ENCODE peak calls at places on chromosome 22, in eight cellular contexts. W is activated naive CD4-positive, alpha-beta T cell; F is stromal cell of bone marrow; A is AG08396; Z is coronary artery; Q is activated CD4-positive, alpha-beta T cell treated with anti-CD3 and anti-CD28 coated beads for 24 hours; C is cardiac muscle cell; P is KBM-7. S is an unnamed sample.

GRCh38 chr22:19178065-19178658 is 374 bp downstream of the SLC25A1 start:
- DNase-seq in A (peak), P (peak), Q (peak), W (peak), Z (peak), C (peak), F (no peak), S (no peak)

GRCh38 chr22:50715776-50716175 is 22.2 kb upstream of the ACR start:
- DNase-seq in P (no peak), Q (no peak), Z (no peak), A (no peak), W (no peak), C (no peak), F (no peak), S (no peak)

GRCh38 chr22:19786959-19787848 is 26.6 kb downstream of the TBX1 start:
- DNase-seq in Z (no peak), P (no peak), W (no peak), A (no peak), C (no peak), Q (no peak), F (no peak), S (no peak)

GRCh38 chr22:36860017-36860416 is 789 bp upstream of the NCF4 start:
- DNase-seq in F (no peak), C (no peak), Z (no peak), W (no peak), Q (no peak), A (no peak), P (no peak), S (no peak)

GRCh38 chr22:43967069-43967468 is 11.8 kb downstream of the SAMM50 start:
- DNase-seq in Z (peak), A (no peak), Q (no peak), F (no peak), C (no peak), W (no peak), P (no peak), S (no peak)

GRCh38 chr22:35299217-35299716 is 427 bp upstream of the TOM1 start:
- DNase-seq in W (peak), P (no peak), Z (no peak), F (no peak), A (no peak), C (no peak), Q (no peak), S (no peak)

GRCh38 chr22:46280999-46281623 is 13.3 kb downstream of the TTC38 start:
- DNase-seq in P (no peak), W (no peak), C (no peak), F (no peak), Z (no peak), A (no peak), Q (no peak), S (peak)

GRCh38 chr22:21816787-21817496 is 50.5 kb downstream of the MAPK1 start:
- DNase-seq in F (peak), C (no peak), W (no peak), Z (no peak), Q (peak), A (peak), P (peak), S (peak)

GRCh38 chr22:39943366-39943765 is 16.8 kb upstream of the TMA7B start:
- DNase-seq in P (no peak), Z (no peak), W (peak), F (no peak), C (peak), A (no peak), Q (no peak), S (no peak)

GRCh38 chr22:27799334-27800249 is 2.0 kb downstream of the MN1 start:
- DNase-seq in W (no peak), F (no peak), A (peak), P (no peak), Q (no peak), C (peak), Z (no peak), S (no peak)

GRCh38 chr22:17138451-17139042 is 17.4 kb upstream of the TMEM121B start:
- DNase-seq in Q (no peak), A (no peak), F (no peak), Z (no peak), C (peak), P (no peak), W (no peak), S (no peak)

GRCh38 chr22:37229012-37229804 is 14.9 kb downstream of the RAC2 start:
- DNase-seq in W (no peak), C (no peak), F (peak), Z (no peak), Q (no peak), P (no peak), A (peak), S (no peak)

GRCh38 chr22:22941831-22942510 is 54.4 kb downstream of the IGLL5 start:
- DNase-seq in C (no peak), Q (no peak), Z (peak), A (no peak), P (no peak), F (no peak), W (no peak), S (peak)

GRCh38 chr22:50310209-50310722 is 2.8 kb upstream of the PLXNB2 start:
- DNase-seq in A (no peak), F (no peak), W (no peak), Q (no peak), P (no peak), Z (no peak), C (no peak), S (no peak)

GRCh38 chr22:50190182-50190951 is 4.7 kb downstream of the TRABD start:
- DNase-seq in Q (peak), C (peak), Z (no peak), P (peak), A (peak), F (no peak), W (peak), S (peak)

GRCh38 chr22:46026907-46027218 is 49.9 kb upstream of the WNT7B start:
- DNase-seq in F (no peak), Z (no peak), A (no peak), W (no peak), C (no peak), Q (no peak), P (no peak), S (no peak)

GRCh38 chr22:43047605-43048004 is 32.7 kb upstream of the PACSIN2 start:
- DNase-seq in W (no peak), Z (no peak), Q (no peak), P (no peak), A (no peak), C (no peak), F (no peak), S (no peak)

GRCh38 chr22:38788417-38788816 is 5.5 kb downstream of the DNAL4 start:
- DNase-seq in Q (no peak), W (no peak), P (no peak), C (peak), F (peak), A (peak), Z (no peak), S (no peak)

GRCh38 chr22:30150212-30150611 is 69.9 kb downstream of the HORMAD2 start:
- DNase-seq in P (peak), F (no peak), W (no peak), Z (no peak), A (no peak), Q (no peak), C (no peak), S (no peak)

GRCh38 chr22:17781319-17782031 is 7.2 kb upstream of the BID start:
- DNase-seq in C (no peak), Q (peak), F (peak), Z (no peak), P (no peak), W (no peak), A (peak), S (peak)

GRCh38 chr22:46444390-46444854 is 93.0 kb downstream of the CELSR1 start:
- DNase-seq in Z (no peak), P (no peak), Q (no peak), C (no peak), W (no peak), F (no peak), A (no peak), S (no peak)

GRCh38 chr22:23147632-23148387 is 2.5 kb downstream of the RAB36 start:
- DNase-seq in P (no peak), W (no peak), Q (no peak), A (peak), Z (no peak), C (no peak), F (peak), S (no peak)

GRCh38 chr22:32999039-32999861 is 58.9 kb downstream of the SYN3 start:
- DNase-seq in Q (no peak), P (no peak), A (no peak), Z (no peak), C (no peak), F (no peak), W (no peak), S (no peak)

GRCh38 chr22:37623075-37624016 is 14.7 kb downstream of the GGA1 start:
- DNase-seq in A (peak), Q (peak), P (peak), Z (no peak), F (no peak), C (peak), W (peak), S (peak)

GRCh38 chr22:37538590-37539357 is 19.6 kb upstream of the CARD10 start:
- DNase-seq in Q (peak), F (peak), C (peak), A (peak), W (peak), P (peak), Z (peak), S (peak)

GRCh38 chr22:43985532-43985931 is 30.3 kb downstream of the SAMM50 start:
- DNase-seq in Q (no peak), C (no peak), W (no peak), P (no peak), F (no peak), Z (no peak), A (no peak), S (no peak)

GRCh38 chr22:19637405-19638281 is 76.7 kb upstream of the SEPTIN5 start:
- DNase-seq in A (no peak), Q (no peak), P (no peak), F (no peak), C (no peak), W (no peak), Z (peak), S (no peak)

GRCh38 chr22:38766076-38766777 is 10.4 kb upstream of the SUN2 start:
- DNase-seq in A (peak), W (peak), P (peak), F (no peak), Z (no peak), C (peak), Q (peak), S (no peak)

GRCh38 chr22:47401592-47401898 is 639.1 kb downstream of the TBC1D22A start:
- DNase-seq in W (no peak), C (no peak), Q (no peak), P (no peak), A (no peak), F (no peak), Z (no peak), S (no peak)

GRCh38 chr22:36469094-36469710 is 12.2 kb downstream of the TXN2 start:
- DNase-seq in Q (no peak), F (no peak), C (no peak), A (no peak), Z (peak), P (no peak), W (no peak), S (no peak)

GRCh38 chr22:40345801-40346177 is 511 bp upstream of the ADSL start:
- DNase-seq in Q (peak), W (peak), C (peak), P (no peak), Z (no peak), F (no peak), A (peak), S (peak)

GRCh38 chr22:36325163-36326031 is 62.4 kb downstream of the MYH9 start:
- DNase-seq in W (no peak), A (peak), F (peak), Z (peak), C (no peak), Q (no peak), P (no peak), S (no peak)

GRCh38 chr22:24027991-24028390 is 16.9 kb downstream of the CABIN1 start:
- DNase-seq in C (no peak), Q (no peak), Z (no peak), W (no peak), P (no peak), F (no peak), A (no peak), S (no peak)

GRCh38 chr22:27107824-27108223 is 450.4 kb downstream of the MIAT start:
- DNase-seq in A (peak), C (no peak), Z (peak), Q (no peak), F (peak), W (no peak), P (no peak), S (no peak)

GRCh38 chr22:24146791-24147353 is 34.4 kb upstream of the SUSD2 start:
- DNase-seq in P (no peak), W (no peak), Q (no peak), F (no peak), Z (peak), C (peak), A (peak), S (no peak)

GRCh38 chr22:20982563-20982882 is 426 bp downstream of the LZTR1 start:
- DNase-seq in Z (no peak), F (no peak), Q (no peak), A (no peak), P (no peak), C (no peak), W (no peak), S (no peak)

GRCh38 chr22:49207008-49207775 is 620.5 kb downstream of the BRD1 start:
- DNase-seq in C (no peak), F (no peak), W (no peak), A (no peak), Z (peak), Q (no peak), P (no peak), S (no peak)

GRCh38 chr22:32175751-32176644 is 16.9 kb upstream of the C22orf42 start:
- DNase-seq in Q (no peak), A (no peak), W (no peak), Z (no peak), P (no peak), F (no peak), C (peak), S (no peak)